ENCODE peak calls at places on chromosomes 11 and 22, in five cellular contexts. One of them, this sample, is unnamed.
A peak's percentile ranks its signal among the peaks of the same experiment; 100 is the strongest.

GRCh38 chr11:12092714-12093113 is 17.7 kb upstream of the MICAL2 start:
- DNase-seq in GM12878: no peak
- DNase-seq in PC-3: no peak
- DNase-seq in PC-9: no peak
- DNase-seq in hepatocyte: no peak
- DNase-seq in this sample: no peak

GRCh38 chr11:31246451-31247165 is 122.9 kb downstream of the DCDC1 start:
- DNase-seq in GM12878: no peak
- DNase-seq in PC-3: no peak
- DNase-seq in PC-9: no peak
- DNase-seq in hepatocyte: no peak
- DNase-seq in this sample: peak; percentile 69

GRCh38 chr22:38699143-38699542 is 1.6 kb downstream of the JOSD1 start:
- DNase-seq in GM12878: no peak
- DNase-seq in PC-3: no peak
- DNase-seq in PC-9: no peak
- DNase-seq in hepatocyte: no peak
- DNase-seq in this sample: no peak

GRCh38 chr11:36034572-36035331 is 90.9 kb downstream of the LDLRAD3 start:
- DNase-seq in GM12878: no peak
- DNase-seq in PC-3: peak; percentile 92
- DNase-seq in PC-9: peak; percentile 55
- DNase-seq in hepatocyte: peak; percentile 60
- DNase-seq in this sample: peak; percentile 81

GRCh38 chr22:31148953-31149627 is 8.8 kb upstream of the PLA2G3 start:
- DNase-seq in GM12878: no peak
- DNase-seq in PC-3: peak; percentile 70
- DNase-seq in PC-9: peak; percentile 71
- DNase-seq in hepatocyte: peak; percentile 84
- DNase-seq in this sample: peak; percentile 67

GRCh38 chr11:66915046-66915832 is 42.9 kb downstream of the PC start:
- DNase-seq in GM12878: no peak
- DNase-seq in PC-3: no peak
- DNase-seq in PC-9: no peak
- DNase-seq in hepatocyte: no peak
- DNase-seq in this sample: no peak

GRCh38 chr11:1435820-1436467 is 46.2 kb downstream of the BRSK2 start:
- DNase-seq in GM12878: no peak
- DNase-seq in PC-3: no peak
- DNase-seq in PC-9: no peak
- DNase-seq in hepatocyte: peak; percentile 43
- DNase-seq in this sample: no peak

GRCh38 chr11:3712274-3712673 is 41.1 kb upstream of the CHRNA10 start:
- DNase-seq in GM12878: no peak
- DNase-seq in PC-3: no peak
- DNase-seq in PC-9: no peak
- DNase-seq in hepatocyte: peak; percentile 31
- DNase-seq in this sample: no peak

GRCh38 chr11:83159901-83160865 is 3.3 kb downstream of the PCF11 start:
- DNase-seq in GM12878: no peak
- DNase-seq in PC-3: peak; percentile 93
- DNase-seq in PC-9: peak; percentile 60
- DNase-seq in hepatocyte: peak; percentile 44
- DNase-seq in this sample: peak; percentile 46

GRCh38 chr22:21761086-21761485 is 25.5 kb upstream of the YPEL1 start:
- DNase-seq in GM12878: no peak
- DNase-seq in PC-3: no peak
- DNase-seq in PC-9: no peak
- DNase-seq in hepatocyte: no peak
- DNase-seq in this sample: peak; percentile 59

GRCh38 chr11:11229691-11230090 is 123.4 kb downstream of the CSNK2A3 start:
- DNase-seq in GM12878: no peak
- DNase-seq in PC-3: peak; percentile 67
- DNase-seq in PC-9: no peak
- DNase-seq in hepatocyte: no peak
- DNase-seq in this sample: no peak

GRCh38 chr11:46345131-46345597 is 2.1 kb upstream of the DGKZ start:
- DNase-seq in GM12878: no peak
- DNase-seq in PC-3: no peak
- DNase-seq in PC-9: no peak
- DNase-seq in hepatocyte: no peak
- DNase-seq in this sample: no peak

GRCh38 chr22:17969732-17970131 is 54.6 kb downstream of the MICAL3 start:
- DNase-seq in GM12878: no peak
- DNase-seq in PC-3: peak; percentile 31
- DNase-seq in PC-9: peak; percentile 45
- DNase-seq in hepatocyte: peak; percentile 65
- DNase-seq in this sample: peak; percentile 97

GRCh38 chr11:725624-726202 is 19.7 kb downstream of the EPS8L2 start:
- DNase-seq in GM12878: no peak
- DNase-seq in PC-3: no peak
- DNase-seq in PC-9: no peak
- DNase-seq in hepatocyte: peak; percentile 16
- DNase-seq in this sample: no peak

GRCh38 chr22:29030618-29031235 is 30.9 kb downstream of the C22orf31 start:
- DNase-seq in GM12878: no peak
- DNase-seq in PC-3: peak; percentile 76
- DNase-seq in PC-9: peak; percentile 79
- DNase-seq in hepatocyte: peak; percentile 90
- DNase-seq in this sample: peak; percentile 83
- H2AFZ ChIP-seq in GM12878: no peak overlapping the region
- H2AFZ ChIP-seq in PC-3: peak overlapping the region; percentile 82
- H2AFZ ChIP-seq in PC-9: peak overlapping the region; percentile 74
- H2AFZ ChIP-seq in hepatocyte: peak overlapping the region; percentile 51
- H2AFZ ChIP-seq in this sample: peak overlapping the region; percentile 65

GRCh38 chr11:117087446-117087845 is 10.8 kb downstream of the SIK3 start:
- DNase-seq in GM12878: no peak
- DNase-seq in PC-3: no peak
- DNase-seq in PC-9: no peak
- DNase-seq in hepatocyte: no peak
- DNase-seq in this sample: no peak
- H3K4me1 ChIP-seq in GM12878: peaks cover 27% of the 10 kb centered on the region
- H3K4me1 ChIP-seq in PC-3: peaks cover 24% of the 10 kb centered on the region
- H3K4me1 ChIP-seq in PC-9: peaks cover 41% of the 10 kb centered on the region
- H3K4me1 ChIP-seq in hepatocyte: peaks cover 18% of the 10 kb centered on the region
- H3K4me1 ChIP-seq in this sample: no peaks in the 10 kb centered on the region

DNA sequence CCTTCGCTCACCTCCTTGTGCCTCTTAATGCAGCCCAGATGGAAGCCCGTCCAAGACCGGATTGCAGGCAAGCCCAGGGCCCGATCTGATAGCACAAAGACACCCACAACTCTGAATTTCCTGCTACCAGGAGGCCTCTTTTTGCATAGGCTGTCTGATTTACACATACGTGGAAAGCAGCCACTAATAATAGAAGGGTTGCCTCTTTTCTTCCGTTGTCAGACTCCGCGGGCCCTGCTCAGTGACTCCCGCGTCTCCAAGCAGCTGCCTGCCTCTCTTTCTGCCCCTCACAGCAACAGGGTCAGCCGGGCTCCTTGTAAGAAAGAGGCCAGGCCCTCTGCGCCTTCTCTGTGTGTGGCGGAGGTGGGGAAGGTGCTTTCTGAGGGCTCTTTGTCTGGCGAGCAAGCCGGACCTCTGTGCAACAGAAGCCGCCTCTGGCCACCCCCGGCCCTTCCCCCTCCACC is 26.7 kb downstream of the FLI1 start:
- DNase-seq in GM12878: no peak
- DNase-seq in PC-3: no peak
- DNase-seq in PC-9: no peak
- DNase-seq in hepatocyte: peak; percentile 10
- DNase-seq in this sample: peak; percentile 62
- H2AFZ ChIP-seq in GM12878: peak overlapping the region; percentile 64
- H2AFZ ChIP-seq in PC-3: no peak overlapping the region
- H2AFZ ChIP-seq in PC-9: no peak overlapping the region
- H2AFZ ChIP-seq in hepatocyte: peak overlapping the region; percentile 68
- H2AFZ ChIP-seq in this sample: no peak overlapping the region

GRCh38 chr11:48007677-48008076 is 27.3 kb downstream of the PTPRJ start:
- DNase-seq in GM12878: no peak
- DNase-seq in PC-3: no peak
- DNase-seq in PC-9: no peak
- DNase-seq in hepatocyte: no peak
- DNase-seq in this sample: no peak

GRCh38 chr11:48004456-48004855 is 24.1 kb downstream of the PTPRJ start:
- DNase-seq in GM12878: no peak
- DNase-seq in PC-3: no peak
- DNase-seq in PC-9: no peak
- DNase-seq in hepatocyte: no peak
- DNase-seq in this sample: no peak

GRCh38 chr11:48006301-48006992 is 26.1 kb downstream of the PTPRJ start:
- DNase-seq in GM12878: peak; percentile 73
- DNase-seq in PC-3: peak; percentile 74
- DNase-seq in PC-9: peak; percentile 25
- DNase-seq in hepatocyte: no peak
- DNase-seq in this sample: peak; percentile 82

GRCh38 chr11:48005133-48005532 is 24.8 kb downstream of the PTPRJ start:
- DNase-seq in GM12878: no peak
- DNase-seq in PC-3: no peak
- DNase-seq in PC-9: no peak
- DNase-seq in hepatocyte: no peak
- DNase-seq in this sample: peak; percentile 47

DNA sequence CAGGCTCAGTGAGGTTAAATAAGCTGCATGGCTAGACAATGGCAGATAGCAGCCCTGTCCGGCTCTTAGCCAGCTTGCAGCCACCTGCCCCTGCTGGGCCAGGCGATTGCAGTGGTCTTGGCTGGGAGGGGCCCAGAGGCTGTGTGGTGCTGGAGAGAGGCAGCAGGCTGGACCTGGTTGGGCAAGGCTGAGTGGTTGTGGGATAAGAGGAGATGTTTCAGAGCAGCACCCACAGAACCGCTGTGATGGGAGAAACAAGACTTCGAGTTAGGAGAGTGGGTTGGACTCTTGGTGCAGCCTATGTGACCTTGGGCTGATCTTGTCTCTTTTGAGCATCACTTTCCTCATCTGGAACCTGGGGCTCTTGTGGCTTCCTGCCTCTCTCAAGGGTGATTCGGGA is 25.5 kb downstream of the PTPRJ start:
- DNase-seq in GM12878: no peak
- DNase-seq in PC-3: no peak
- DNase-seq in PC-9: no peak
- DNase-seq in hepatocyte: no peak
- DNase-seq in this sample: no peak
- H3K4me1 ChIP-seq in GM12878: peaks cover 75% of the 10 kb centered on the region
- H3K4me1 ChIP-seq in PC-3: peaks cover 36% of the 10 kb centered on the region
- H3K4me1 ChIP-seq in PC-9: peaks cover 41% of the 10 kb centered on the region
- H3K4me1 ChIP-seq in hepatocyte: no peaks in the 10 kb centered on the region
- H3K4me1 ChIP-seq in this sample: peaks cover 12% of the 10 kb centered on the region

GRCh38 chr11:7656704-7657103 is 16.6 kb downstream of the CYB5R2 start:
- DNase-seq in GM12878: no peak
- DNase-seq in PC-3: no peak
- DNase-seq in PC-9: no peak
- DNase-seq in hepatocyte: no peak
- DNase-seq in this sample: no peak
- H2AFZ ChIP-seq in GM12878: no peak overlapping the region
- H2AFZ ChIP-seq in PC-3: no peak overlapping the region
- H2AFZ ChIP-seq in PC-9: no peak overlapping the region
- H2AFZ ChIP-seq in hepatocyte: no peak overlapping the region
- H2AFZ ChIP-seq in this sample: no peak overlapping the region

GRCh38 chr22:37401401-37401859 is 25.8 kb downstream of the ELFN2 start:
- DNase-seq in GM12878: no peak
- DNase-seq in PC-3: no peak
- DNase-seq in PC-9: no peak
- DNase-seq in hepatocyte: peak; percentile 36
- DNase-seq in this sample: peak; percentile 62
- H3K4me1 ChIP-seq in GM12878: no peaks in the 10 kb centered on the region
- H3K4me1 ChIP-seq in PC-3: no peaks in the 10 kb centered on the region
- H3K4me1 ChIP-seq in PC-9: peaks cover 27% of the 10 kb centered on the region
- H3K4me1 ChIP-seq in hepatocyte: peaks cover 17% of the 10 kb centered on the region
- H3K4me1 ChIP-seq in this sample: no peaks in the 10 kb centered on the region

GRCh38 chr11:63614136-63614664 is at the start of gene PLAAT3:
- DNase-seq in GM12878: no peak
- DNase-seq in PC-3: peak; percentile 77
- DNase-seq in PC-9: peak; percentile 92
- DNase-seq in hepatocyte: peak; percentile 81
- DNase-seq in this sample: peak; percentile 59

GRCh38 chr11:63612181-63612580 is 2.1 kb downstream of the PLAAT3 start:
- DNase-seq in GM12878: no peak
- DNase-seq in PC-3: no peak
- DNase-seq in PC-9: no peak
- DNase-seq in hepatocyte: no peak
- DNase-seq in this sample: no peak

GRCh38 chr11:63611395-63611747 is 2.9 kb downstream of the PLAAT3 start:
- DNase-seq in GM12878: no peak
- DNase-seq in PC-3: no peak
- DNase-seq in PC-9: no peak
- DNase-seq in hepatocyte: no peak
- DNase-seq in this sample: no peak

GRCh38 chr11:63610604-63611394 is 3.4 kb downstream of the PLAAT3 start:
- DNase-seq in GM12878: no peak
- DNase-seq in PC-3: no peak
- DNase-seq in PC-9: peak; percentile 53
- DNase-seq in hepatocyte: no peak
- DNase-seq in this sample: no peak

DNA sequence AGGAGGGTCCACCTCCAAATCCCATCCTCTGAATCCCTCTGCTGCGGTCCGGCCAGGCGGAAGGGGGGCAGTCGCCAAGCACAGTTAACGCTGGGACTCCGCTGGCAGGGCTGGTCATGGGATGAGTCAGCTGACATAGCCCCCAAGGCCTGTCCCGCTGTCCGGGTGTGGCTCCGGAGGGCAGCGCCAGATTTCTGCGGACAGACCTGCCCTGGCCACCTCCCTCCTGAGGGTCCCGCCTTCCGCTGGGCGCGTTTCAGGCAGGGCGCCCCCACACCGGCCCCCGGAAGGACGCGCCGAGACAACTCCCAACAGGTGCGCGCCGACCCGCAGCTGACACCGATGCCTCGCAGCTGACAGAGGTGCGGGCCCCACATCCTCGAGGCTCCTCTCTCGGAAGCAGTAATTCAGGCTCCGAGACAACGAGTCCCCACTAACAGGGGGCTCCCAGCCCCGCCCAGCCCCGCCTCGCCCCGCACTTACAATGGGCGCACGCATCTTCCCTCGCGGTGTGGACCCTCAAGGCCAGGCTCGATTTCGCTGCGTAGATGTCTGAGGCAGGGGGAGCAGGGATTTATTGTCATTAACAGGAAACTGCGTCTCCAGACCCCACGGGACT is 607 bp downstream of the PLAAT3 start:
- DNase-seq in GM12878: no peak
- DNase-seq in PC-3: peak; percentile 34
- DNase-seq in PC-9: peak; percentile 53
- DNase-seq in hepatocyte: peak; percentile 60
- DNase-seq in this sample: no peak
- H2AFZ ChIP-seq in GM12878: peak overlapping the region; percentile 73
- H2AFZ ChIP-seq in PC-3: peak overlapping the region; percentile 95
- H2AFZ ChIP-seq in PC-9: peak overlapping the region; percentile 84
- H2AFZ ChIP-seq in hepatocyte: peak overlapping the region; percentile 92
- H2AFZ ChIP-seq in this sample: peak overlapping the region; percentile 87

This sample was measured in fibroblast of lung.